ENCODE peak calls at places on chromosomes 2 and 18, in nine cellular contexts. W is fibroblast of pulmonary artery, O is astrocyte, V is MM.1S, F is dorsolateral prefrontal cortex, U is endothelial cell of umbilical vein, M is PC-3, Q is H1, J is Panc1. R is an unnamed sample.
A peak's percentile ranks its signal among the peaks of the same experiment; 100 is the strongest.

GRCh38 chr2:202344178-202344577 is 31.9 kb upstream of the BMPR2 start:
- DNase-seq in W (no peak), O (no peak), V (no peak), F (no peak), U (peak; percentile 32), M (no peak), Q (no peak), J (no peak), R (no peak)

GRCh38 chr2:157727693-157728092 is 99.0 kb upstream of the ACVR1C start:
- DNase-seq in W (no peak), O (no peak), V (no peak), F (no peak), U (no peak), M (peak; percentile 68), Q (no peak), J (no peak), R (no peak)

GRCh38 chr2:54632733-54633692 is 90.4 kb upstream of the EML6 start:
- DNase-seq in W (peak; percentile 84), O (peak; percentile 85), V (no peak), F (no peak), U (peak; percentile 79), M (no peak), Q (no peak), J (no peak), R (no peak)

GRCh38 chr2:133148187-133148586 is 420.1 kb downstream of the NCKAP5 start:
- DNase-seq in W (no peak), O (no peak), V (no peak), F (no peak), U (no peak), M (no peak), Q (no peak), J (no peak), R (no peak)

GRCh38 chr2:233165895-233166661 is 85.4 kb upstream of the ATG16L1 start:
- DNase-seq in W (peak; percentile 42), O (no peak), V (no peak), F (no peak), U (no peak), M (peak; percentile 84), Q (no peak), J (no peak), R (no peak)

GRCh38 chr2:152307863-152308262 is 27.1 kb upstream of the FMNL2 start:
- DNase-seq in W (no peak), O (no peak), V (no peak), F (no peak), U (peak; percentile 73), M (peak; percentile 12), Q (no peak), J (no peak), R (no peak)

GRCh38 chr2:238240761-238241711 is 1.2 kb upstream of the HES6 start:
- DNase-seq in W (no peak), O (peak; percentile 18), V (peak; percentile 91), F (no peak), U (peak; percentile 17), M (peak; percentile 70), Q (peak; percentile 85), J (no peak), R (no peak)

GRCh38 chr2:47984041-47984440 is 77.7 kb upstream of the FBXO11 start:
- DNase-seq in W (peak; percentile 2), O (peak; percentile 77), V (no peak), F (no peak), U (no peak), M (peak; percentile 12), Q (no peak), J (no peak), R (no peak)

GRCh38 chr2:70946832-70947442 is 11.2 kb downstream of the ATP6V1B1 start:
- DNase-seq in W (peak; percentile 73), O (peak; percentile 32), V (peak; percentile 49), F (peak; percentile 43), U (peak; percentile 75), M (peak; percentile 78), Q (peak; percentile 85), J (peak; percentile 56), R (peak; percentile 13)

GRCh38 chr2:127437056-127437455 is 18.8 kb downstream of the PROC start:
- DNase-seq in W (no peak), O (no peak), V (no peak), F (no peak), U (no peak), M (no peak), Q (peak; percentile 41), J (no peak), R (no peak)

GRCh38 chr2:95282458-95282857 is 8.2 kb downstream of the PROM2 start:
- DNase-seq in W (no peak), O (no peak), V (no peak), F (no peak), U (no peak), M (no peak), Q (no peak), J (no peak), R (no peak)

GRCh38 chr2:178282075-178282474 is 87.8 kb downstream of the OSBPL6 start:
- DNase-seq in W (peak; percentile 94), O (peak; percentile 85), V (no peak), F (no peak), U (peak; percentile 31), M (peak; percentile 70), Q (no peak), J (no peak), R (no peak)

GRCh38 chr2:207042155-207042554 is 102.8 kb downstream of the CPO start:
- DNase-seq in W (no peak), O (peak; percentile 36), V (no peak), F (no peak), U (no peak), M (no peak), Q (no peak), J (no peak), R (no peak)

GRCh38 chr2:85001595-85001994 is 30.6 kb downstream of the KCMF1 start:
- DNase-seq in W (peak; percentile 23), O (no peak), V (no peak), F (no peak), U (no peak), M (peak; percentile 28), Q (no peak), J (no peak), R (no peak)

GRCh38 chr2:1561259-1561658 is 148.0 kb downstream of the TPO start:
- DNase-seq in W (no peak), O (no peak), V (no peak), F (peak; percentile 28), U (no peak), M (no peak), Q (no peak), J (no peak), R (no peak)

GRCh38 chr2:191625016-191625415 is 52.9 kb upstream of the NABP1 start:
- DNase-seq in W (peak; percentile 65), O (no peak), V (peak; percentile 69), F (no peak), U (peak; percentile 51), M (no peak), Q (no peak), J (no peak), R (peak; percentile 37)

GRCh38 chr2:85745619-85746018 is 8.2 kb upstream of the ATOH8 start:
- DNase-seq in W (no peak), O (no peak), V (no peak), F (no peak), U (no peak), M (no peak), Q (no peak), J (no peak), R (no peak)

GRCh38 chr18:75638597-75639467 is 211.3 kb upstream of the SMIM21 start:
- DNase-seq in W (peak; percentile 64), O (peak; percentile 61), V (no peak), F (peak; percentile 58), U (no peak), M (no peak), Q (peak; percentile 53), J (no peak), R (no peak)
- H3K4me3 ChIP-seq in W (peak overlapping the region; percentile 23), O (peak overlapping the region; percentile 48), V (no peak overlapping the region), F (peak overlapping the region; percentile 61), U (no peak overlapping the region), M (no peak overlapping the region), Q (no peak overlapping the region), J (no peak overlapping the region), R (no peak overlapping the region)

DNA sequence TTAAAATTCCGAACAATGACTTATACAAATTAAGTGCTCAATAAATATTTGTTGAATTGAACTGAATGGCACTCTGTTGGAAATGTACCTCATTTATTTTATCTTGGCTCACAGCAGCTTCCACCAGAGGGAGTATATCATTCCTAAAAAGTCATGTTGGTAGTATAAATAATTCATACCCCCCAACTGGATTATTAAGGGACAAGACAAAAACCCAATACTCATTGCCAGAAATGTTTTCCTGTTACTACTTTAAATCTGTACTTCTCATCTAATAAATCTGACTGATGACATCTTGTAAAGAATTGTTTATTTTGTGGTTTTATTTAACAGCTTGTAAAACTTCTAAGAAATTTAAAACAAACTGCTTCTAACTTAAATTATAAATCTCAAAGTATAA is 163.9 kb downstream of the CDH2 start:
- DNase-seq in W (peak; percentile 48), O (no peak), V (no peak), F (no peak), U (peak; percentile 16), M (peak; percentile 52), Q (no peak), J (no peak), R (no peak)
- TF ChIP-seq CTCF in W (peak; percentile 65), O (peak; percentile 46), V (peak; percentile 29), F (peak; percentile 65), U (peak; percentile 14), M (peak; percentile 64), Q (no peak), J (peak; percentile 19), R (no peak)

DNA sequence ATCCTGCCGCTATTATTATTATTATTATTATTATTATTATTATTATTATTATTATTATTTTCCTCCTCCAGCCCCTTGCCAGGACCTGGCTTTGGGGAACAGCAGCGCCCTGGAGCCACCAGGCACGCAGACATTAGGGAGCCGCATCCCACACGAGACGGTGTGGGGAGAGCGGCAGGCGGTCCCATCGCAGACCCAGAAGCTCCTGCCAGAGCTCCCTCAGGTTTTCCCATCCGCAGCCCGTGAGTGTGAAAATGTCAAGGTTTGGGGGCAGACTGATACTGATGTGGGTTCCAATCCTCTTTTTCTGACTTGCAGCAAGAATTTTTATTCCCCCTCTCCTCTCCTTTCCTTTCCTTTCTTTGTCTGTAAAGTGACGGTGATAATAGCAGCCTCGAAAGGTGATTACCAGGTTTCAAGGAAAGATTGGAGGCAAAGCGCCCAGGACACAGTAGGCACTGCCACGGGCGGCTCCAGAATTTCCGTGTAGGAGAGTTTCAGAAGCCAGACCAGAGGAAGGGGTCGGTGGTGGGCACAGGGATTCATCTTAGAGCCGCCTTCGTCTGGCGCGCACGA is 812 bp downstream of the SCTR start:
- DNase-seq in W (no peak), O (no peak), V (no peak), F (no peak), U (no peak), M (no peak), Q (no peak), J (no peak), R (no peak)
- H3K4me3 ChIP-seq in W (no peak overlapping the region), O (no peak overlapping the region), V (no peak overlapping the region), F (peak overlapping the region; percentile 35), U (no peak overlapping the region), M (no peak overlapping the region), Q (peak overlapping the region; percentile 38), J (peak overlapping the region; percentile 29), R (no peak overlapping the region)

GRCh38 chr2:228037915-228038314 is 143.6 kb downstream of the SPHKAP start:
- DNase-seq in W (no peak), O (no peak), V (no peak), F (no peak), U (no peak), M (no peak), Q (no peak), J (no peak), R (no peak)

GRCh38 chr2:228040995-228041394 is 140.5 kb downstream of the SPHKAP start:
- DNase-seq in W (no peak), O (no peak), V (no peak), F (no peak), U (no peak), M (no peak), Q (no peak), J (no peak), R (no peak)

GRCh38 chr2:228039752-228040534 is 141.5 kb downstream of the SPHKAP start:
- DNase-seq in W (peak; percentile 40), O (no peak), V (peak; percentile 36), F (no peak), U (no peak), M (peak; percentile 51), Q (no peak), J (no peak), R (no peak)
- TF ChIP-seq CTCF in W (peak; percentile 76), O (peak; percentile 58), V (peak; percentile 69), F (peak; percentile 64), U (no peak), M (peak; percentile 84), Q (peak; percentile 7), J (peak; percentile 74), R (peak; percentile 63)

R was measured in GM12864.